ENCODE peak calls at places on chromosomes 4 and X, in seven cellular contexts. T is fibroblast of lung, H is GM23338, L is H9, C is mammary epithelial cell, A is SK-N-SH, B is IMR-90. S is an unnamed sample.

GRCh38 chrX:9882669-9883446 is 84.3 kb upstream of the CLDN34 start:
- DNase-seq in T (peak; percentile 58), H (no peak), L (no peak), C (no peak), A (no peak), B (peak; percentile 87), S (no peak)

GRCh38 chrX:107541244-107541643 is 87.1 kb upstream of the PRPS1 start:
- DNase-seq in T (peak; percentile 7), H (no peak), L (no peak), C (no peak), A (no peak), B (peak; percentile 52), S (no peak)

GRCh38 chr4:7241587-7242125 is 49.3 kb downstream of the SORCS2 start:
- DNase-seq in T (no peak), H (no peak), L (no peak), C (no peak), A (no peak), B (no peak), S (no peak)

GRCh38 chr4:121980643-121981042 is 28.8 kb upstream of the TRPC3 start:
- DNase-seq in T (peak; percentile 48), H (no peak), L (no peak), C (no peak), A (no peak), B (peak; percentile 52), S (no peak)

GRCh38 chr4:87423313-87424031 is 1.1 kb downstream of the NUDT9 start:
- DNase-seq in T (peak; percentile 30), H (no peak), L (no peak), C (peak; percentile 55), A (peak; percentile 56), B (no peak), S (no peak)

GRCh38 chr4:23373269-23373668 is 516.6 kb downstream of the PPARGC1A start:
- DNase-seq in T (no peak), H (peak; percentile 33), L (no peak), C (peak; percentile 48), A (no peak), B (peak; percentile 4), S (no peak)

GRCh38 chr4:159179310-159179958 is 76.6 kb downstream of the RAPGEF2 start:
- DNase-seq in T (no peak), H (no peak), L (no peak), C (no peak), A (no peak), B (no peak), S (no peak)

GRCh38 chr4:153084939-153085630 is 119.2 kb upstream of the TRIM2 start:
- DNase-seq in T (peak; percentile 62), H (peak; percentile 84), L (peak; percentile 84), C (peak; percentile 74), A (peak; percentile 70), B (peak; percentile 60), S (peak; percentile 44)

GRCh38 chr4:5707366-5708133 is 809 bp downstream of the EVC2 start:
- DNase-seq in T (peak; percentile 15), H (no peak), L (no peak), C (no peak), A (no peak), B (no peak), S (no peak)

GRCh38 chr4:183098080-183098722 is 856 bp upstream of the WWC2 start:
- DNase-seq in T (peak; percentile 56), H (peak; percentile 66), L (no peak), C (no peak), A (peak; percentile 81), B (peak; percentile 50), S (no peak)

GRCh38 chr4:164935363-164935762 is 42.1 kb downstream of the TRIM61 start:
- DNase-seq in T (no peak), H (peak; percentile 77), L (peak; percentile 51), C (no peak), A (peak; percentile 17), B (no peak), S (peak; percentile 27)

GRCh38 chr4:71732066-71732465 is 51.8 kb downstream of the GC start:
- DNase-seq in T (no peak), H (no peak), L (no peak), C (no peak), A (no peak), B (peak; percentile 1), S (no peak)

GRCh38 chrX:128457674-128458073 is 405.5 kb upstream of the ACTRT1 start:
- DNase-seq in T (no peak), H (no peak), L (no peak), C (no peak), A (no peak), B (no peak), S (no peak)

GRCh38 chrX:134670241-134670811 is 12.1 kb upstream of the PLAC1 start:
- DNase-seq in T (peak; percentile 66), H (peak; percentile 9), L (no peak), C (peak; percentile 80), A (no peak), B (peak; percentile 83), S (no peak)

GRCh38 chrX:118536687-118537461 is 41.3 kb downstream of the DOCK11 start:
- DNase-seq in T (peak; percentile 35), H (peak; percentile 65), L (no peak), C (no peak), A (peak; percentile 18), B (peak; percentile 33), S (no peak)

GRCh38 chrX:39331062-39331704 is 529.9 kb downstream of the MID1IP1 start:
- DNase-seq in T (no peak), H (no peak), L (no peak), C (no peak), A (no peak), B (no peak), S (no peak)

GRCh38 chrX:25524150-25524549 is 508.4 kb upstream of the ARX start:
- DNase-seq in T (peak; percentile 65), H (no peak), L (no peak), C (no peak), A (no peak), B (peak; percentile 33), S (no peak)

GRCh38 chrX:44890247-44890646 is 17.3 kb downstream of the KDM6A start:
- DNase-seq in T (no peak), H (no peak), L (no peak), C (no peak), A (no peak), B (no peak), S (no peak)

GRCh38 chrX:44884944-44885343 is 12.0 kb downstream of the KDM6A start:
- DNase-seq in T (no peak), H (no peak), L (no peak), C (no peak), A (no peak), B (no peak), S (no peak)

GRCh38 chrX:44891642-44892041 is 18.7 kb downstream of the KDM6A start:
- DNase-seq in T (no peak), H (peak; percentile 14), L (no peak), C (no peak), A (no peak), B (no peak), S (no peak)

GRCh38 chrX:44889824-44890223 is 16.8 kb downstream of the KDM6A start:
- DNase-seq in T (no peak), H (no peak), L (no peak), C (no peak), A (no peak), B (no peak), S (no peak)
- H4K20me1 ChIP-seq in T (no peaks in the 10 kb centered on the region), H (peaks cover 3% of the 10 kb centered on the region), L (no peaks in the 10 kb centered on the region), C (no peaks in the 10 kb centered on the region), A (peaks cover 89% of the 10 kb centered on the region), B (peaks cover 63% of the 10 kb centered on the region), S (no peaks in the 10 kb centered on the region)

DNA sequence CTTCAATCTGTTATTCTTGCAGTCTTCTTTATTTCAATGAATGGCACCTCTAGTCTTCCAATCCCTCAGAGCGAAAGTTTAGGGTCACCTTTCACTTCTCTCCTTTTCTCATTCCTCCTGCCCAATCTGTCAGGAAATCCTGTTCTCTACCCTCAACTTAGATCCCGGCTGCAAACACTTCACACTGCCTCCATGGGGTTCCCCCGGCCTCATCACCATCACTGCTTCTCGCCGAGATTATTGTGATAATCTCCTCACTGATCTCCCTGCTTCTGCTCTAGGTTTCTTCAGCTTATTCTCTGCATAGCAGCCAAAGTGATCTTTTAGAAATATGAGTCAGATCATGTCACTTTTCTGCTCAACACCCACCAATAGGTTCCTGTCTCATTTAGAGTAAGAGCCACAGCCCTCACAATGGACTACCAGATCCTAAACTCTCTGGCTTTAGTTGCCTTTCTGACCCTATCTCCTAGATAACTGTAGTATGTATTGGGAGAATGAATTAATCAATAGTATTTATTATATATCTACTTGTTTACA is 43.6 kb upstream of the TBC1D9 start:
- DNase-seq in T (no peak), H (no peak), L (no peak), C (no peak), A (no peak), B (no peak), S (no peak)
- H4K20me1 ChIP-seq in T (no peaks in the 10 kb centered on the region), H (no peaks in the 10 kb centered on the region), L (no peaks in the 10 kb centered on the region), C (no peaks in the 10 kb centered on the region), A (no peaks in the 10 kb centered on the region), B (no peaks in the 10 kb centered on the region), S (no peaks in the 10 kb centered on the region)

DNA sequence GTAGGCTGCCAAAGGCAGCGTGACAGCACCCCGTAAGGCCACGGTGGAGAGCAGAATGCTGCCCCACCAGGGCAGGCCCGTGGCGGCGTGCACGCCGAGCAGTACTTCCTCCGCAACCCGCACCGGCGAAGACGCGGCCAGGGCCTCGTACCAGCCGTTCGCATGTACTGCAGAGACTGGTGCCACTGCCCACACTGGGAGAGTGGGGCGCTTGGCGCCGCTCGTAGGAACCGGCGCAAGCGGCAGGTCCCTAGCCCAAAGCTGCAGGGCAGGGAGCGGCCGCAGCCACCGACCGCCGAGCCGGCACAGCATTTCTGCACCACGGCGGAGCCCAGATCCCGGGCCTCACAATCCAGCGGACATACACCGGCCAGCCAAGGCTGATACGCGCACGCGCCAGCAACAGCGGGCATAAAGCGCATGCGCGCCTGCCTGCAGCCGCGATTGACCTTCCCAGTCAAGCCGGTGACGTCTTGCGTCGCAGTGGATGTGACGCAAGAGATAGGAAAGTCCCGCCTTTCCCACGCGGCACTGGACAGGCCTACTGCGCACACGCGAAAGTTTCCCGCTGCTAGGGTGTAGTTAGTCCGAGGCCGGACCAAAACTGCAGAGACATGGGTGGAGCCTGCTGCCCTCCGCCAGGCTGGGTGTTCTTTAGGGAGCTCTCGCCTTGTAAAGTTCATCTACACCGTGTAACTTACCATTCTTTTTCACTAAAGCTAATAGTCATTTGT is at the start of gene COX18:
- DNase-seq in T (peak; percentile 99), H (peak; percentile 93), L (peak; percentile 96), C (peak; percentile 97), A (peak; percentile 92), B (peak; percentile 99), S (peak; percentile 97)
- H4K20me1 ChIP-seq in T (no peaks in the 10 kb centered on the region), H (no peaks in the 10 kb centered on the region), L (no peaks in the 10 kb centered on the region), C (no peaks in the 10 kb centered on the region), A (no peaks in the 10 kb centered on the region), B (no peaks in the 10 kb centered on the region), S (no peaks in the 10 kb centered on the region)

GRCh38 chrX:1384738-1385250 is 7.1 kb downstream of the SLC25A6 start:
- DNase-seq in T (no peak), H (no peak), L (no peak), C (no peak), A (peak; percentile 21), B (no peak), S (no peak)

GRCh38 chrX:1385251-1385794 is 6.6 kb downstream of the SLC25A6 start:
- DNase-seq in T (no peak), H (no peak), L (no peak), C (no peak), A (peak; percentile 27), B (no peak), S (no peak)

GRCh38 chrX:1387141-1387776 is 4.7 kb downstream of the SLC25A6 start:
- DNase-seq in T (no peak), H (no peak), L (no peak), C (no peak), A (peak; percentile 19), B (no peak), S (no peak)

GRCh38 chrX:1386338-1387127 is 5.4 kb downstream of the SLC25A6 start:
- DNase-seq in T (no peak), H (no peak), L (no peak), C (no peak), A (peak; percentile 29), B (no peak), S (no peak)

GRCh38 chrX:1385824-1386223 is 6.1 kb downstream of the SLC25A6 start:
- DNase-seq in T (no peak), H (no peak), L (no peak), C (no peak), A (peak; percentile 25), B (no peak), S (no peak)
- H4K20me1 ChIP-seq in T (peaks cover 2% of the 10 kb centered on the region), H (peaks cover 33% of the 10 kb centered on the region), L (no peaks in the 10 kb centered on the region), C (peaks cover 16% of the 10 kb centered on the region), A (peaks cover 83% of the 10 kb centered on the region), B (peaks cover 76% of the 10 kb centered on the region), S (peaks cover 4% of the 10 kb centered on the region)

S was measured in HCT116.